ENCODE peak calls at places on chromosomes 16 and 17, in eight cellular contexts. X, W, H, T, L, Z, S and U are unnamed samples.

GRCh38 chr17:56681561-56682266 is 88.2 kb downstream of the NOG start:
- DNase-seq in W (no peak), T (peak), Z (peak), L (no peak), S (no peak), X (no peak), H (no peak), U (no peak)

GRCh38 chr17:74862919-74863318 is 3.2 kb upstream of the GRIN2C start:
- DNase-seq in L (no peak), Z (no peak), T (no peak), W (no peak), S (no peak), H (no peak), X (no peak), U (no peak)

GRCh38 chr16:85422374-85423185 is 190.5 kb upstream of the GSE1 start:
- DNase-seq in S (peak), T (no peak), W (no peak), X (peak), L (no peak), H (no peak), Z (no peak), U (peak)

GRCh38 chr17:4708436-4708835 is 2.0 kb upstream of the ARRB2 start:
- DNase-seq in H (no peak), S (no peak), L (no peak), T (no peak), Z (no peak), W (peak), X (no peak), U (no peak)

GRCh38 chr17:74547736-74548135 is 1.8 kb upstream of the CD300C start:
- DNase-seq in L (no peak), S (no peak), W (no peak), Z (no peak), X (no peak), H (no peak), T (no peak), U (no peak)

GRCh38 chr16:87457724-87458423 is 35.0 kb downstream of the ZCCHC14 start:
- DNase-seq in W (no peak), L (no peak), H (no peak), X (no peak), Z (peak), S (no peak), T (peak), U (no peak)

GRCh38 chr16:88705076-88705684 is 1.0 kb downstream of the RNF166 start:
- DNase-seq in S (no peak), W (peak), H (no peak), Z (no peak), X (no peak), L (no peak), T (peak), U (no peak)

GRCh38 chr16:66374176-66374575 is 7.7 kb downstream of the CDH5 start:
- DNase-seq in S (no peak), H (no peak), L (no peak), Z (no peak), W (no peak), T (no peak), X (no peak), U (no peak)

GRCh38 chr17:5035356-5035755 is at the start of gene SLC52A1:
- DNase-seq in H (no peak), L (no peak), S (peak), X (no peak), Z (no peak), T (no peak), W (no peak), U (no peak)

GRCh38 chr16:1412847-1413246 is 1.7 kb downstream of the UNKL start:
- DNase-seq in W (no peak), Z (no peak), S (no peak), X (no peak), T (no peak), L (no peak), H (no peak), U (no peak)

GRCh38 chr16:1403036-1403435 is 11.5 kb downstream of the UNKL start:
- DNase-seq in L (no peak), X (no peak), H (no peak), Z (no peak), T (no peak), S (no peak), W (no peak), U (no peak)

GRCh38 chr16:1403733-1404132 is 10.8 kb downstream of the UNKL start:
- DNase-seq in X (no peak), H (no peak), Z (no peak), T (no peak), L (no peak), S (no peak), W (no peak), U (no peak)

GRCh38 chr16:1407749-1408148 is 6.8 kb downstream of the UNKL start:
- DNase-seq in H (peak), L (peak), Z (no peak), W (no peak), S (no peak), X (no peak), T (no peak), U (no peak)

GRCh38 chr16:1408171-1408837 is 6.2 kb downstream of the UNKL start:
- DNase-seq in H (peak), W (peak), L (peak), T (peak), Z (peak), S (peak), X (peak), U (peak)
- TF ChIP-seq POLR2A in H (no peak), W (no peak), L (no peak), T (no peak), Z (no peak), S (no peak), X (no peak), U (no peak)

DNA sequence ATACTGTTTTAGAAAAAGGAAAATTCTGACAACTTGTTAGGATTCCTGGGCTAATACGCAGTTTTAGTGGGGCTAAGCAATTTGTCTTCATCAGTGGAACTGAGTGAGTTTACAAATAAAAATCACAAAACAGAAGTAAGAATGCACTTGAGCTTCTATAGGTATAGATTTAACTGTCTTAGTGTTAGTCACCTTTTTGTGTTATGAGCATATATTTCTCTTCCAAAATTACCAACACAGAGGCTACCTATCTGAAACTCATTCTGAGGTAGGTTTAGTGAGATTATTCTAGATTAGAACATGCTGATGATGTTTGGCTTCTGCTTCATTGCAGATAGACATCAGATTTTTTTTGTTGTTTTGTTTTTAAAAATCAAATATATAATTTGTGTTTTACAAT is 23.2 kb downstream of the METTL9 start:
- DNase-seq in H (no peak), T (no peak), S (no peak), Z (no peak), L (no peak), X (no peak), W (no peak), U (no peak)
- TF ChIP-seq POLR2A in H (no peak), T (no peak), S (no peak), Z (no peak), L (no peak), X (no peak), W (no peak), U (no peak)

GRCh38 chr17:37888881-37889280 is 35.3 kb upstream of the TBC1D3K start:
- DNase-seq in W (no peak), Z (no peak), T (no peak), S (no peak), L (no peak), X (no peak), H (no peak), U (no peak)
- TF ChIP-seq POLR2A in W (no peak), Z (no peak), T (no peak), S (no peak), L (no peak), X (no peak), H (no peak), U (no peak)

GRCh38 chr17:44205962-44206824 is 6.5 kb upstream of the ATXN7L3 start:
- DNase-seq in W (no peak), T (no peak), X (no peak), Z (no peak), S (no peak), H (no peak), L (no peak), U (no peak)
- TF ChIP-seq POLR2A in W (no peak), T (no peak), X (no peak), Z (no peak), S (no peak), H (no peak), L (no peak), U (no peak)

DNA sequence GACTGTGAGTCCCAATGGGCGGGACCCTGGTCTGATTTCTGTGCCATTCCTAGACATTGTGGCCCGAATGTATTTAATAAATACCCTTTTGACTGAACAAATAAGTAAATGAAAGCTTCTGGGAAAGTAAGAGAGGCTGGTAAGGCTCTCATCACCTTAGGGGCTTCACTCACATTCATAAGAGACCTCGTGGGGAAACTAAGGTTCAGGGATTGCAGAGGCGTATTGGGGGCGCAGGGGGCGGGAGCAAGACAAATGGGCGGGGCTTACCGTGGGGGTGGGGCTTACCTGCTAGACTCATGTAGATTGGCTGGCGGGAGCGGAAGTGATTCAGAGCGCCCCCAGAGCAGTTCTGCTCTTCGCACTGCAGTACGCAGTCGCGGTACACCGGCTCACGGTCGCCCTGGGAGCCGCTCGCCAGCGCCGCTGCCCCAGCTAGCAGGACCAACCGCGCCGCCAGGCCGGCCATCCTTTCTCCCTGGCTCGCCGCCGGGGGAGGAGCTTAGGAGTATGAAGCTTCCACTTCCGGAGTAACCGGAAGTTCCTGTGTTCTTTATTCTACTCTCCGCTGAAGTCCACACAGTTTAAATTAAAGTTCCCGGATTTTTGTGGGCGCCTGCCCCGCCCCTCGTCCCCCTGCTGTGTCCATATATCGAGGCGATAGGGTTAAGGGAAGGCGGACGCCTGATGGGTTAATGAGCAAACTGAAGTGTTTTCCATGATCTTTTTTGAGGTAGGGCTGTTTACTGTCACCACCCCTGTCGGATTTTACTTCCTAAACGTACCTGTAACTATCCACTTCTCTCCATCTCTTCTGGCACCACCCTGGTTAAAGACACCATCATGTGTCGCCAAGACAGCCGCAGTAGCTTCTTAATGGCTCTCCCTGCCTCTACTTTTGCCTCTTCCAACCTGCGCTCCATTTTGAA is at the start of gene PGAP3:
- DNase-seq in H (peak), T (peak), X (peak), W (peak), Z (peak), S (peak), L (peak), U (peak)
- TF ChIP-seq POLR2A in H (peak), T (peak), X (no peak), W (peak), Z (no peak), S (peak), L (peak), U (no peak)

GRCh38 chr17:81239714-81240555 is 817 bp downstream of the NDUFAF8 start:
- DNase-seq in X (no peak), S (no peak), W (peak), Z (no peak), H (no peak), T (peak), L (no peak), U (no peak)

GRCh38 chr17:81241203-81241602 is 2.1 kb downstream of the NDUFAF8 start:
- DNase-seq in S (no peak), Z (no peak), W (no peak), L (no peak), X (no peak), H (no peak), T (no peak), U (no peak)

GRCh38 chr17:81237591-81238489 is 1.0 kb downstream of the TEPSIN start:
- DNase-seq in X (no peak), Z (no peak), H (no peak), T (no peak), L (no peak), S (no peak), W (peak), U (no peak)

GRCh38 chr17:81238490-81238814 is 403 bp downstream of the TEPSIN start:
- DNase-seq in L (no peak), H (no peak), S (no peak), X (no peak), W (no peak), T (no peak), Z (no peak), U (no peak)

DNA sequence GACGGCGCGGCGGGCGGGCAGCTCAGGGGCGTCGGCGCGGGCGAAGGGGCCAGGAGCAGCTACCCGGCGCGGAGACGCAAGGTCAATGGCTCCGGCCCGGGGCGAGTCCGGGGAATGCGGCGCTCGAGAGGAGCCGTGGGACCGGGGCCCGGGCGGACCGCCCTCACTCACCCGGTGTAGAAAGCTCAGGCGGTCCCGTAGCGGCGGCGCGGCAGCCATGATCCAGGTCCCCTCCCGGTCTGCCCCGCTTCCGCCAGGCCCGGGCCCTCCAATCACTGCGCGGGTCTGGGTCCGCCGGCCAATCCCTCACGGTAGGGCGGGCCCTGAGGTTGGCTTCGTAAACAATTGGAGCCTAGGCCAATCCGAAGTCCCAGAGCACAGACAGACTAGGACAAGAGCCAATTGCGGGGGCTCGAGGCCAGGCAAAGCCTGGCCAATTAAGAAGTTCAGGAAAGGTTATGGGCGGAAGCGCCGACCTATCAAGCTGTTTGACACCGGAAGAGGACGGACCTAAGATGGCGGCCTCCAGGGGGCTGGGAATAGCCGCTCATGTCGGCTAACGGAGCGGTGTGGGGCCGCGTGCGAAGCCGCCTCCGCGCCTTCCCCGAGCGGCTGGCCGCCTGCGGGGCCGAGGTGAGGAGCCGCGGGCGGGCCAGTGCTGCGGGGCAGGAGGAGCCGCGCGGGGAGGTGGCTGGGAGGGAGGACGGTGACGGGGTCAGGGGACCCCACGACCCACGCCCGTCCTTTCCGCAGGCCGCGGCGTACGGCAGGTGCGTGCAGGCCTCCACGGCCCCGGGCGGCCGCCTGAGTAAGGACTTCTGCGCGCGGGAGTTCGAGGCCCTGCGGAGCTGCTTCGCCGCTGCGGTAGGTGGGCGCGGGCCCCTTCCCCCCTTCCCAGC is at the start of the genes NDUFAF8 and TEPSIN:
- DNase-seq in W (peak), T (peak), Z (peak), H (peak), S (peak), L (peak), X (peak), U (peak)
- TF ChIP-seq POLR2A in W (peak), T (peak), Z (peak), H (peak), S (peak), L (peak), X (no peak), U (no peak)

GRCh38 chr17:20997711-20998570 is 44.9 kb downstream of the USP22 start:
- DNase-seq in S (no peak), X (no peak), Z (no peak), T (no peak), L (no peak), W (no peak), H (no peak), U (no peak)
- TF ChIP-seq POLR2A in S (no peak), X (no peak), Z (no peak), T (no peak), L (no peak), W (no peak), H (no peak), U (no peak)

DNA sequence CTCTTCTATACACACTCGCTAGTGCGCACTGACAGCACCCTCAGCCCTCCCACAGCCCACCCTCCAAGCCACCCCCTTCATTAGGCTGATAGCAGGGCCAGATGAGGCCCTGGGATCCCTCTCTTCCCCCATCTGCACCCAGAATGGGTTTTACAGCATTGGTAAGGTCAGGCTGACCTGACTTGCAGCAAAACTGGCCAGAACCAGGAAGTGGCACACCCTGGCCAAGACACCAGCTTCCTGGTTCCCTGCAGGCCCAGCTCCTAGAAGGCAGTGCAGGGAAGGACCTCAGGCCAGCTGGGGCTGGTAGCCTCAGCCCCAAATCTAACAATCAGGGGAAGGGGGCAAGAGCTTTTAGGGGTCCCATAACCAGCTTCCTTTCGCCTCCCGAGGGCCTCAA is 50.0 kb upstream of the MRPS23 start:
- DNase-seq in W (no peak), S (peak), T (no peak), L (no peak), H (no peak), X (peak), Z (no peak), U (no peak)
- TF ChIP-seq POLR2A in W (no peak), S (no peak), T (no peak), L (no peak), H (no peak), X (no peak), Z (no peak), U (no peak)